ENCODE peak calls at places on chromosomes 12 and 14, in four cellular contexts. Q is astrocyte, S is H9, V is fibroblast of lung. C is an unnamed sample. For H3K9me3, the result is how much of the 10 kb centered on the place peaks cover.

GRCh38 chr12:67501362-67501761 is 147.2 kb upstream of the DYRK2 start:
- DNase-seq in Q (no peak), V (no peak), S (no peak), C (no peak)

GRCh38 chr12:1220127-1221092 is 229.4 kb downstream of the ERC1 start:
- DNase-seq in V (no peak), S (no peak), Q (no peak), C (no peak)

GRCh38 chr14:76784881-76785280 is 23.6 kb downstream of the VASH1 start:
- DNase-seq in Q (peak), S (peak), V (peak), C (peak)

GRCh38 chr12:127108360-127109215 is 1158.4 kb upstream of the TMEM132C start:
- DNase-seq in S (peak), V (peak), Q (peak), C (peak)

GRCh38 chr12:56529656-56530055 is 8.0 kb downstream of the RBMS2 start:
- DNase-seq in S (no peak), Q (no peak), V (no peak), C (no peak)

GRCh38 chr14:95456281-95456680 is 60.2 kb downstream of the SYNE3 start:
- DNase-seq in V (no peak), Q (no peak), S (no peak), C (no peak)

GRCh38 chr14:32702571-32702970 is 236.1 kb upstream of the NPAS3 start:
- DNase-seq in V (peak), S (peak), Q (peak), C (peak)

GRCh38 chr12:6631549-6631961 is 4.2 kb downstream of the LPAR5 start:
- DNase-seq in V (no peak), S (no peak), Q (no peak), C (no peak)

GRCh38 chr12:117026921-117027250 is 72.3 kb downstream of the TESC start:
- DNase-seq in V (no peak), S (peak), Q (no peak), C (no peak)

GRCh38 chr12:88418856-88419497 is 161.3 kb downstream of the KITLG start:
- DNase-seq in Q (peak), S (no peak), V (peak), C (no peak)

GRCh38 chr12:57756406-57757341 is 1.8 kb downstream of the MARCHF9 start:
- DNase-seq in S (peak), Q (no peak), V (no peak), C (peak)

GRCh38 chr14:21098134-21098891 is at the start of gene ZNF219:
- DNase-seq in Q (peak), S (peak), V (peak), C (no peak)

GRCh38 chr12:113396828-113397496 is 6.7 kb downstream of the SDS start:
- DNase-seq in Q (no peak), V (no peak), S (no peak), C (no peak)

GRCh38 chr14:103518416-103519042 is 4.1 kb downstream of the CKB start:
- DNase-seq in Q (no peak), S (peak), V (no peak), C (no peak)

GRCh38 chr12:11894890-11895289 is 175.8 kb upstream of the BCL2L14 start:
- DNase-seq in Q (no peak), V (no peak), S (no peak), C (peak)

DNA sequence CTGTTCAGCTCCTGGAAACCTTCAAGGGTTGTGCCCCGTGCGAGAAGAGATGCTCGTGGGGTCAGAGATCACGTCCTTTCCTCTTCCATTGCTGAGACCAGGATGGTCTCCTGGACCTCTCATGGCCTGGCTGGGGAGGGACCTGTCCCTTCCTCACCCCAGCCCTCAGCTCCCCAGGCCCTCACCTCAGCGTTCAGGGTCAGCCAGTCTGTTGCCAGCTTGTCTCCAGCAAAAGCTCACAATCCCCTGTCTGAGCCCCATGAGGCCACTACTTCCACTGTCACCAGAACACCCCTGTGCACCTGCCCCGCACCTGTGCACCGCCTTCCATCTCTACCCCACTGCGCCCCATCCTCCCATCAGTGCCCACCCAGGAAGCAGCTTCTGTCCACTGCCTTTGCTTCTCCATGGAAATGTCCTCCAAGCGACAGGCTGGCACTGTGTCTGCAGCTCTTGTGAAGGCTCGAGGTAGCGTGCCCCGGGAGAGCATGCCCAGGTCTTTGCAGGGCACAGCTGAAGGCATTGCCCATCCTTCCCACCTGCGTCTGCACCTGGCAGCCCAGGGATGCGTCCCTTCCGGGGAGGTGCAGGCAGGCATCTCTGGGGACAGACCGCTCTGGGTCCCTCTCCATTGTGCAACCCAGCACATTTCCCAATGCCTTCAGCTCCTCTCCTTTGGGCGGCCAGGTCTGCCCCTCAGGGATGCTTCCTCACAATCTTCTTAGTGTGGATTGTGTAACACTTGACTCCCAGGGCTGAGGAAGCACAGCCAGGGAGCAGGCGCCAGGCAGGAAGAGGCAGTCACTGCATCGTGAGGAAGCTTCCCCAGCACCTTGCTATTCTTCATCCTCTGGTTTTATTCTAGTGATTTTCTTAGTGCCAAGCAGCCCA is 179.6 kb downstream of the ADGRD1 start:
- DNase-seq in V (no peak), S (no peak), Q (no peak), C (no peak)
- H3K9me3 ChIP-seq in V (under half), S (under half), Q (under half), C (under half)

GRCh38 chr14:50059773-50060629 is 56.4 kb downstream of the VCPKMT start:
- DNase-seq in Q (no peak), V (no peak), S (no peak), C (no peak)
- H3K27ac ChIP-seq in Q (peak), V (peak), S (no peak), C (no peak)

DNA sequence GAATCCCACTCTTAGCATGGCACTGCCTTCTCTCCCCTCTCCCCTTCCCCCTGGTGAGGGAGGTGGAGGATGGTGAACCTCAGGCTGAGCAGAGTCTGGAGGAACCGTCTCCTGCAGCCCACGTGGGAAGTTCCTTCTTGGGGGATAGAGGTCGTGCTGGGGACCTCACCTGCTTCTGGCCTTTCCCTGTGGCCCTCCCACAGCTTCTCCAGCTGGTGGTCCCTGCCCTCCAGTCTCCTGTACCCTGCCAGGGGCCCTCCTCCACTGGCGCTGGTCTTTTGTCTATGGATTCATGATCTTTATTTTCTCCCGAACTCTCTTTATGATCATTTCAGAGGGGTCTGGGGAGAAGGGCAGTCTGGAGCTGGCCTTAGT is 9.0 kb upstream of the MTA1 start:
- DNase-seq in S (no peak), V (no peak), Q (no peak), C (no peak)
- H2AFZ ChIP-seq in S (no peak), V (no peak), Q (peak), C (no peak)

GRCh38 chr14:100325958-100326357 is 2.8 kb downstream of the SLC25A47 start:
- DNase-seq in S (no peak), Q (no peak), V (no peak), C (no peak)

GRCh38 chr14:100323121-100323941 is at the start of gene SLC25A47:
- DNase-seq in S (no peak), Q (no peak), V (no peak), C (no peak)

GRCh38 chr14:100323942-100324307 is 786 bp downstream of the SLC25A47 start:
- DNase-seq in Q (no peak), V (no peak), S (no peak), C (no peak)

GRCh38 chr14:100327128-100327527 is 4.0 kb downstream of the SLC25A47 start:
- DNase-seq in Q (no peak), V (no peak), S (no peak), C (no peak)

GRCh38 chr14:100325231-100325632 is 2.1 kb downstream of the SLC25A47 start:
- DNase-seq in S (no peak), V (no peak), Q (no peak), C (no peak)
- H3K9me3 ChIP-seq in S (under half), V (under half), Q (under half), C (under half)

GRCh38 chr14:93002851-93003298 is 79.9 kb downstream of the CHGA start:
- DNase-seq in Q (no peak), S (no peak), V (no peak), C (no peak)
- H3K27ac ChIP-seq in Q (no peak), S (no peak), V (no peak), C (no peak)

GRCh38 chr14:50957296-50957695 is 13.0 kb upstream of the PYGL start:
- DNase-seq in S (no peak), Q (peak), V (peak), C (no peak)
- H2AFZ ChIP-seq in S (no peak), Q (no peak), V (no peak), C (no peak)

GRCh38 chr14:38056270-38056669 is 151.4 kb upstream of the SSTR1 start:
- DNase-seq in V (no peak), Q (no peak), S (no peak), C (no peak)

GRCh38 chr14:38053684-38054083 is 154.0 kb upstream of the SSTR1 start:
- DNase-seq in S (no peak), V (no peak), Q (no peak), C (no peak)
- H3K9me3 ChIP-seq in S (under half), V (under half), Q (under half), C (under half)

C was measured in MM.1S.